ENCODE peak calls at places on chromosome 9, in eight cellular contexts. One of them, this sample, is unnamed.

GRCh38 chr9:115002371-115003120 is 72.2 kb upstream of the TNFSF8 start:
- DNase-seq in hepatic stellate cell: no peak
- DNase-seq in effector CD8-positive, alpha-beta T cell: no peak
- DNase-seq in esophagus squamous epithelium: no peak
- DNase-seq in iris pigment epithelial cell: no peak
- DNase-seq in T-helper 2 cell treated with Interferon-gamma antibody and Interleukin-4, amounts not matched to agents 5 μg/mL and 100 μg/mL, for 36 hours: no peak
- DNase-seq in fibroblast of the aortic adventitia: peak; percentile 8
- DNase-seq in IMR-90: no peak
- DNase-seq in this sample: no peak

GRCh38 chr9:33464045-33464636 is 9.6 kb downstream of the NOL6 start:
- DNase-seq in effector CD8-positive, alpha-beta T cell: no peak
- DNase-seq in fibroblast of the aortic adventitia: no peak
- DNase-seq in T-helper 2 cell treated with Interferon-gamma antibody and Interleukin-4, amounts not matched to agents 5 μg/mL and 100 μg/mL, for 36 hours: no peak
- DNase-seq in iris pigment epithelial cell: no peak
- DNase-seq in esophagus squamous epithelium: no peak
- DNase-seq in hepatic stellate cell: no peak
- DNase-seq in IMR-90: no peak
- DNase-seq in this sample: no peak

GRCh38 chr9:90942555-90942954 is 140.9 kb downstream of the SYK start:
- DNase-seq in hepatic stellate cell: no peak
- DNase-seq in esophagus squamous epithelium: no peak
- DNase-seq in iris pigment epithelial cell: no peak
- DNase-seq in effector CD8-positive, alpha-beta T cell: no peak
- DNase-seq in fibroblast of the aortic adventitia: no peak
- DNase-seq in T-helper 2 cell treated with Interferon-gamma antibody and Interleukin-4, amounts not matched to agents 5 μg/mL and 100 μg/mL, for 36 hours: no peak
- DNase-seq in IMR-90: peak; percentile 48
- DNase-seq in this sample: no peak

GRCh38 chr9:131678499-131679111 is 61.3 kb downstream of the RAPGEF1 start:
- DNase-seq in iris pigment epithelial cell: peak; percentile 95
- DNase-seq in fibroblast of the aortic adventitia: peak; percentile 95
- DNase-seq in esophagus squamous epithelium: no peak
- DNase-seq in T-helper 2 cell treated with Interferon-gamma antibody and Interleukin-4, amounts not matched to agents 5 μg/mL and 100 μg/mL, for 36 hours: peak; percentile 86
- DNase-seq in IMR-90: peak; percentile 98
- DNase-seq in hepatic stellate cell: peak; percentile 91
- DNase-seq in effector CD8-positive, alpha-beta T cell: no peak
- DNase-seq in this sample: peak; percentile 73

GRCh38 chr9:127918201-127919107 is 1.6 kb upstream of the ST6GALNAC4 start:
- DNase-seq in T-helper 2 cell treated with Interferon-gamma antibody and Interleukin-4, amounts not matched to agents 5 μg/mL and 100 μg/mL, for 36 hours: no peak
- DNase-seq in iris pigment epithelial cell: peak; percentile 30
- DNase-seq in IMR-90: no peak
- DNase-seq in fibroblast of the aortic adventitia: peak; percentile 83
- DNase-seq in effector CD8-positive, alpha-beta T cell: no peak
- DNase-seq in hepatic stellate cell: no peak
- DNase-seq in esophagus squamous epithelium: no peak
- DNase-seq in this sample: no peak

GRCh38 chr9:113468716-113469448 is 5.4 kb downstream of the RGS3 start:
- DNase-seq in T-helper 2 cell treated with Interferon-gamma antibody and Interleukin-4, amounts not matched to agents 5 μg/mL and 100 μg/mL, for 36 hours: no peak
- DNase-seq in IMR-90: no peak
- DNase-seq in fibroblast of the aortic adventitia: no peak
- DNase-seq in hepatic stellate cell: no peak
- DNase-seq in iris pigment epithelial cell: no peak
- DNase-seq in effector CD8-positive, alpha-beta T cell: no peak
- DNase-seq in esophagus squamous epithelium: no peak
- DNase-seq in this sample: no peak

GRCh38 chr9:111527347-111527746 is 2.4 kb downstream of the ZNF483 start:
- DNase-seq in fibroblast of the aortic adventitia: no peak
- DNase-seq in IMR-90: no peak
- DNase-seq in iris pigment epithelial cell: peak; percentile 5
- DNase-seq in hepatic stellate cell: no peak
- DNase-seq in effector CD8-positive, alpha-beta T cell: no peak
- DNase-seq in T-helper 2 cell treated with Interferon-gamma antibody and Interleukin-4, amounts not matched to agents 5 μg/mL and 100 μg/mL, for 36 hours: peak; percentile 7
- DNase-seq in esophagus squamous epithelium: no peak
- DNase-seq in this sample: no peak

GRCh38 chr9:33498387-33498786 is 24.7 kb upstream of the NOL6 start:
- DNase-seq in effector CD8-positive, alpha-beta T cell: no peak
- DNase-seq in hepatic stellate cell: peak; percentile 3
- DNase-seq in esophagus squamous epithelium: no peak
- DNase-seq in fibroblast of the aortic adventitia: peak; percentile 46
- DNase-seq in iris pigment epithelial cell: no peak
- DNase-seq in IMR-90: peak; percentile 20
- DNase-seq in T-helper 2 cell treated with Interferon-gamma antibody and Interleukin-4, amounts not matched to agents 5 μg/mL and 100 μg/mL, for 36 hours: no peak
- DNase-seq in this sample: no peak

GRCh38 chr9:87554976-87555375 is 57.3 kb downstream of the DAPK1 start:
- DNase-seq in T-helper 2 cell treated with Interferon-gamma antibody and Interleukin-4, amounts not matched to agents 5 μg/mL and 100 μg/mL, for 36 hours: no peak
- DNase-seq in effector CD8-positive, alpha-beta T cell: no peak
- DNase-seq in fibroblast of the aortic adventitia: no peak
- DNase-seq in hepatic stellate cell: no peak
- DNase-seq in iris pigment epithelial cell: no peak
- DNase-seq in IMR-90: no peak
- DNase-seq in esophagus squamous epithelium: no peak
- DNase-seq in this sample: no peak

GRCh38 chr9:68493953-68494541 is 46.6 kb downstream of the TMEM252 start:
- DNase-seq in esophagus squamous epithelium: no peak
- DNase-seq in IMR-90: peak; percentile 39
- DNase-seq in T-helper 2 cell treated with Interferon-gamma antibody and Interleukin-4, amounts not matched to agents 5 μg/mL and 100 μg/mL, for 36 hours: no peak
- DNase-seq in effector CD8-positive, alpha-beta T cell: no peak
- DNase-seq in fibroblast of the aortic adventitia: no peak
- DNase-seq in iris pigment epithelial cell: no peak
- DNase-seq in hepatic stellate cell: no peak
- DNase-seq in this sample: no peak

GRCh38 chr9:114770991-114771390 is 34.8 kb downstream of the TNFSF15 start:
- DNase-seq in IMR-90: no peak
- DNase-seq in iris pigment epithelial cell: no peak
- DNase-seq in fibroblast of the aortic adventitia: no peak
- DNase-seq in esophagus squamous epithelium: no peak
- DNase-seq in T-helper 2 cell treated with Interferon-gamma antibody and Interleukin-4, amounts not matched to agents 5 μg/mL and 100 μg/mL, for 36 hours: no peak
- DNase-seq in hepatic stellate cell: no peak
- DNase-seq in effector CD8-positive, alpha-beta T cell: no peak
- DNase-seq in this sample: no peak

GRCh38 chr9:135101486-135101885 is 14.0 kb downstream of the OLFM1 start:
- DNase-seq in effector CD8-positive, alpha-beta T cell: no peak
- DNase-seq in fibroblast of the aortic adventitia: no peak
- DNase-seq in IMR-90: no peak
- DNase-seq in hepatic stellate cell: no peak
- DNase-seq in iris pigment epithelial cell: no peak
- DNase-seq in T-helper 2 cell treated with Interferon-gamma antibody and Interleukin-4, amounts not matched to agents 5 μg/mL and 100 μg/mL, for 36 hours: no peak
- DNase-seq in esophagus squamous epithelium: no peak
- DNase-seq in this sample: no peak

GRCh38 chr9:124280176-124280691 is 22.5 kb downstream of the NEK6 start:
- DNase-seq in T-helper 2 cell treated with Interferon-gamma antibody and Interleukin-4, amounts not matched to agents 5 μg/mL and 100 μg/mL, for 36 hours: no peak
- DNase-seq in fibroblast of the aortic adventitia: peak; percentile 91
- DNase-seq in IMR-90: peak; percentile 91
- DNase-seq in effector CD8-positive, alpha-beta T cell: no peak
- DNase-seq in iris pigment epithelial cell: peak; percentile 89
- DNase-seq in hepatic stellate cell: no peak
- DNase-seq in esophagus squamous epithelium: no peak
- DNase-seq in this sample: no peak

GRCh38 chr9:36400332-36401178 is 486 bp upstream of the RNF38 start:
- DNase-seq in iris pigment epithelial cell: peak; percentile 82
- DNase-seq in hepatic stellate cell: peak; percentile 97
- DNase-seq in IMR-90: peak; percentile 75
- DNase-seq in effector CD8-positive, alpha-beta T cell: peak; percentile 87
- DNase-seq in esophagus squamous epithelium: peak; percentile 61
- DNase-seq in T-helper 2 cell treated with Interferon-gamma antibody and Interleukin-4, amounts not matched to agents 5 μg/mL and 100 μg/mL, for 36 hours: peak; percentile 88
- DNase-seq in fibroblast of the aortic adventitia: peak; percentile 72
- DNase-seq in this sample: peak; percentile 87

GRCh38 chr9:88574993-88575392 is 40.0 kb downstream of the NXNL2 start:
- DNase-seq in T-helper 2 cell treated with Interferon-gamma antibody and Interleukin-4, amounts not matched to agents 5 μg/mL and 100 μg/mL, for 36 hours: no peak
- DNase-seq in hepatic stellate cell: no peak
- DNase-seq in effector CD8-positive, alpha-beta T cell: no peak
- DNase-seq in fibroblast of the aortic adventitia: peak; percentile 52
- DNase-seq in iris pigment epithelial cell: peak; percentile 50
- DNase-seq in IMR-90: peak; percentile 74
- DNase-seq in esophagus squamous epithelium: no peak
- DNase-seq in this sample: no peak

GRCh38 chr9:23979491-23979890 is 153.5 kb upstream of the ELAVL2 start:
- DNase-seq in fibroblast of the aortic adventitia: no peak
- DNase-seq in T-helper 2 cell treated with Interferon-gamma antibody and Interleukin-4, amounts not matched to agents 5 μg/mL and 100 μg/mL, for 36 hours: no peak
- DNase-seq in hepatic stellate cell: no peak
- DNase-seq in iris pigment epithelial cell: no peak
- DNase-seq in effector CD8-positive, alpha-beta T cell: no peak
- DNase-seq in esophagus squamous epithelium: no peak
- DNase-seq in IMR-90: no peak
- DNase-seq in this sample: no peak

GRCh38 chr9:15104826-15105420 is 194.7 kb upstream of the FREM1 start:
- DNase-seq in hepatic stellate cell: peak; percentile 8
- DNase-seq in IMR-90: peak; percentile 46
- DNase-seq in T-helper 2 cell treated with Interferon-gamma antibody and Interleukin-4, amounts not matched to agents 5 μg/mL and 100 μg/mL, for 36 hours: peak; percentile 16
- DNase-seq in effector CD8-positive, alpha-beta T cell: peak; percentile 3
- DNase-seq in fibroblast of the aortic adventitia: peak; percentile 52
- DNase-seq in esophagus squamous epithelium: no peak
- DNase-seq in iris pigment epithelial cell: peak; percentile 45
- DNase-seq in this sample: peak; percentile 14

GRCh38 chr9:117136461-117136860 is 278.4 kb downstream of the ASTN2 start:
- DNase-seq in effector CD8-positive, alpha-beta T cell: no peak
- DNase-seq in esophagus squamous epithelium: no peak
- DNase-seq in hepatic stellate cell: no peak
- DNase-seq in iris pigment epithelial cell: no peak
- DNase-seq in T-helper 2 cell treated with Interferon-gamma antibody and Interleukin-4, amounts not matched to agents 5 μg/mL and 100 μg/mL, for 36 hours: no peak
- DNase-seq in IMR-90: no peak
- DNase-seq in fibroblast of the aortic adventitia: no peak
- DNase-seq in this sample: no peak

GRCh38 chr9:102461441-102461840 is 533.7 kb upstream of the CYLC2 start:
- DNase-seq in hepatic stellate cell: no peak
- DNase-seq in esophagus squamous epithelium: no peak
- DNase-seq in iris pigment epithelial cell: peak; percentile 11
- DNase-seq in T-helper 2 cell treated with Interferon-gamma antibody and Interleukin-4, amounts not matched to agents 5 μg/mL and 100 μg/mL, for 36 hours: no peak
- DNase-seq in effector CD8-positive, alpha-beta T cell: no peak
- DNase-seq in IMR-90: no peak
- DNase-seq in fibroblast of the aortic adventitia: peak; percentile 2
- DNase-seq in this sample: no peak

GRCh38 chr9:38393128-38393809 is 767 bp downstream of the ALDH1B1 start:
- DNase-seq in T-helper 2 cell treated with Interferon-gamma antibody and Interleukin-4, amounts not matched to agents 5 μg/mL and 100 μg/mL, for 36 hours: no peak
- DNase-seq in IMR-90: no peak
- DNase-seq in fibroblast of the aortic adventitia: no peak
- DNase-seq in hepatic stellate cell: no peak
- DNase-seq in iris pigment epithelial cell: no peak
- DNase-seq in effector CD8-positive, alpha-beta T cell: no peak
- DNase-seq in esophagus squamous epithelium: no peak
- DNase-seq in this sample: no peak

GRCh38 chr9:130110596-130111021 is 56.9 kb downstream of the GPR107 start:
- DNase-seq in IMR-90: peak; percentile 59
- DNase-seq in hepatic stellate cell: no peak
- DNase-seq in esophagus squamous epithelium: no peak
- DNase-seq in effector CD8-positive, alpha-beta T cell: no peak
- DNase-seq in T-helper 2 cell treated with Interferon-gamma antibody and Interleukin-4, amounts not matched to agents 5 μg/mL and 100 μg/mL, for 36 hours: no peak
- DNase-seq in fibroblast of the aortic adventitia: peak; percentile 35
- DNase-seq in iris pigment epithelial cell: peak; percentile 55
- DNase-seq in this sample: no peak

GRCh38 chr9:120856700-120857099 is 14.0 kb upstream of the PSMD5 start:
- DNase-seq in fibroblast of the aortic adventitia: no peak
- DNase-seq in IMR-90: no peak
- DNase-seq in effector CD8-positive, alpha-beta T cell: no peak
- DNase-seq in T-helper 2 cell treated with Interferon-gamma antibody and Interleukin-4, amounts not matched to agents 5 μg/mL and 100 μg/mL, for 36 hours: no peak
- DNase-seq in iris pigment epithelial cell: no peak
- DNase-seq in esophagus squamous epithelium: no peak
- DNase-seq in hepatic stellate cell: no peak
- DNase-seq in this sample: no peak

GRCh38 chr9:108894225-108894997 is 32.3 kb downstream of the ACTL7A start:
- DNase-seq in hepatic stellate cell: no peak
- DNase-seq in IMR-90: no peak
- DNase-seq in T-helper 2 cell treated with Interferon-gamma antibody and Interleukin-4, amounts not matched to agents 5 μg/mL and 100 μg/mL, for 36 hours: no peak
- DNase-seq in esophagus squamous epithelium: no peak
- DNase-seq in fibroblast of the aortic adventitia: no peak
- DNase-seq in effector CD8-positive, alpha-beta T cell: no peak
- DNase-seq in iris pigment epithelial cell: no peak
- DNase-seq in this sample: no peak

GRCh38 chr9:37936965-37937364 is 33.0 kb upstream of the SLC25A51 start:
- DNase-seq in iris pigment epithelial cell: peak; percentile 92
- DNase-seq in IMR-90: peak; percentile 90
- DNase-seq in effector CD8-positive, alpha-beta T cell: no peak
- DNase-seq in hepatic stellate cell: peak; percentile 82
- DNase-seq in T-helper 2 cell treated with Interferon-gamma antibody and Interleukin-4, amounts not matched to agents 5 μg/mL and 100 μg/mL, for 36 hours: no peak
- DNase-seq in fibroblast of the aortic adventitia: peak; percentile 76
- DNase-seq in esophagus squamous epithelium: no peak
- DNase-seq in this sample: no peak

GRCh38 chr9:110703669-110704068 is 35.1 kb downstream of the MUSK start:
- DNase-seq in IMR-90: no peak
- DNase-seq in iris pigment epithelial cell: no peak
- DNase-seq in effector CD8-positive, alpha-beta T cell: no peak
- DNase-seq in fibroblast of the aortic adventitia: no peak
- DNase-seq in hepatic stellate cell: no peak
- DNase-seq in T-helper 2 cell treated with Interferon-gamma antibody and Interleukin-4, amounts not matched to agents 5 μg/mL and 100 μg/mL, for 36 hours: no peak
- DNase-seq in esophagus squamous epithelium: no peak
- DNase-seq in this sample: no peak

GRCh38 chr9:121945849-121946248 is 147.3 kb downstream of the TTLL11 start:
- DNase-seq in esophagus squamous epithelium: no peak
- DNase-seq in effector CD8-positive, alpha-beta T cell: no peak
- DNase-seq in IMR-90: peak; percentile 47
- DNase-seq in fibroblast of the aortic adventitia: peak; percentile 16
- DNase-seq in hepatic stellate cell: no peak
- DNase-seq in iris pigment epithelial cell: peak; percentile 27
- DNase-seq in T-helper 2 cell treated with Interferon-gamma antibody and Interleukin-4, amounts not matched to agents 5 μg/mL and 100 μg/mL, for 36 hours: no peak
- DNase-seq in this sample: no peak

GRCh38 chr9:112028242-112029221 is 131.9 kb downstream of the UGCG start:
- DNase-seq in IMR-90: no peak
- DNase-seq in effector CD8-positive, alpha-beta T cell: no peak
- DNase-seq in hepatic stellate cell: no peak
- DNase-seq in iris pigment epithelial cell: no peak
- DNase-seq in fibroblast of the aortic adventitia: no peak
- DNase-seq in T-helper 2 cell treated with Interferon-gamma antibody and Interleukin-4, amounts not matched to agents 5 μg/mL and 100 μg/mL, for 36 hours: peak; percentile 52
- DNase-seq in esophagus squamous epithelium: no peak
- DNase-seq in this sample: no peak

GRCh38 chr9:89455356-89455824 is 42.5 kb downstream of the SEMA4D start:
- DNase-seq in esophagus squamous epithelium: no peak
- DNase-seq in hepatic stellate cell: no peak
- DNase-seq in effector CD8-positive, alpha-beta T cell: no peak
- DNase-seq in fibroblast of the aortic adventitia: no peak
- DNase-seq in iris pigment epithelial cell: no peak
- DNase-seq in IMR-90: no peak
- DNase-seq in T-helper 2 cell treated with Interferon-gamma antibody and Interleukin-4, amounts not matched to agents 5 μg/mL and 100 μg/mL, for 36 hours: no peak
- DNase-seq in this sample: peak; percentile 43

GRCh38 chr9:36609306-36609705 is 36.6 kb downstream of the MELK start:
- DNase-seq in esophagus squamous epithelium: no peak
- DNase-seq in effector CD8-positive, alpha-beta T cell: no peak
- DNase-seq in fibroblast of the aortic adventitia: peak; percentile 10
- DNase-seq in IMR-90: no peak
- DNase-seq in T-helper 2 cell treated with Interferon-gamma antibody and Interleukin-4, amounts not matched to agents 5 μg/mL and 100 μg/mL, for 36 hours: no peak
- DNase-seq in iris pigment epithelial cell: no peak
- DNase-seq in hepatic stellate cell: no peak
- DNase-seq in this sample: no peak

GRCh38 chr9:69430206-69430605 is 105.2 kb downstream of the ENTREP1 start:
- DNase-seq in fibroblast of the aortic adventitia: no peak
- DNase-seq in hepatic stellate cell: no peak
- DNase-seq in effector CD8-positive, alpha-beta T cell: no peak
- DNase-seq in T-helper 2 cell treated with Interferon-gamma antibody and Interleukin-4, amounts not matched to agents 5 μg/mL and 100 μg/mL, for 36 hours: no peak
- DNase-seq in iris pigment epithelial cell: no peak
- DNase-seq in esophagus squamous epithelium: no peak
- DNase-seq in IMR-90: no peak
- DNase-seq in this sample: no peak

GRCh38 chr9:4260661-4261060 is 39.2 kb downstream of the GLIS3 start:
- DNase-seq in IMR-90: no peak
- DNase-seq in hepatic stellate cell: no peak
- DNase-seq in effector CD8-positive, alpha-beta T cell: no peak
- DNase-seq in esophagus squamous epithelium: no peak
- DNase-seq in T-helper 2 cell treated with Interferon-gamma antibody and Interleukin-4, amounts not matched to agents 5 μg/mL and 100 μg/mL, for 36 hours: no peak
- DNase-seq in iris pigment epithelial cell: no peak
- DNase-seq in fibroblast of the aortic adventitia: no peak
- DNase-seq in this sample: no peak

GRCh38 chr9:98764351-98764750 is 32.0 kb downstream of the ANKS6 start:
- DNase-seq in esophagus squamous epithelium: no peak
- DNase-seq in hepatic stellate cell: no peak
- DNase-seq in IMR-90: peak; percentile 24
- DNase-seq in T-helper 2 cell treated with Interferon-gamma antibody and Interleukin-4, amounts not matched to agents 5 μg/mL and 100 μg/mL, for 36 hours: no peak
- DNase-seq in effector CD8-positive, alpha-beta T cell: no peak
- DNase-seq in iris pigment epithelial cell: peak; percentile 56
- DNase-seq in fibroblast of the aortic adventitia: no peak
- DNase-seq in this sample: no peak

GRCh38 chr9:26169684-26170083 is 491.4 kb upstream of the TUSC1 start:
- DNase-seq in hepatic stellate cell: no peak
- DNase-seq in iris pigment epithelial cell: no peak
- DNase-seq in esophagus squamous epithelium: no peak
- DNase-seq in fibroblast of the aortic adventitia: no peak
- DNase-seq in effector CD8-positive, alpha-beta T cell: no peak
- DNase-seq in T-helper 2 cell treated with Interferon-gamma antibody and Interleukin-4, amounts not matched to agents 5 μg/mL and 100 μg/mL, for 36 hours: no peak
- DNase-seq in IMR-90: peak; percentile 13
- DNase-seq in this sample: no peak